ENCODE peak calls at places on chromosomes 1 and 21, in six cellular contexts. M, X, C, Y, F and G are unnamed samples.

GRCh38 chr1:58763214-58763613 is 20.6 kb downstream of the JUN start:
- DNase-seq in M (peak; percentile 82), X (no peak), C (no peak), Y (no peak), F (no peak), G (no peak)

GRCh38 chr21:36700295-36700960 is 1.5 kb downstream of the SIM2 start:
- DNase-seq in M (no peak), X (no peak), C (peak; percentile 14), Y (no peak), F (peak; percentile 57), G (no peak)

GRCh38 chr1:15616704-15617172 is 520 bp upstream of the DDI2 start:
- DNase-seq in M (no peak), X (no peak), C (no peak), Y (no peak), F (no peak), G (no peak)

GRCh38 chr1:222629921-222630535 is 12.1 kb downstream of the MIA3 start:
- DNase-seq in M (no peak), X (no peak), C (no peak), Y (no peak), F (no peak), G (no peak)

GRCh38 chr1:219726480-219727272 is 113.8 kb upstream of the ZC3H11B start:
- DNase-seq in M (no peak), X (no peak), C (no peak), Y (no peak), F (no peak), G (no peak)

GRCh38 chr1:187872555-187872954 is 1043.8 kb downstream of the PLA2G4A start:
- DNase-seq in M (no peak), X (no peak), C (no peak), Y (no peak), F (no peak), G (no peak)

GRCh38 chr21:46205766-46206162 is 21.5 kb upstream of the SPATC1L start:
- DNase-seq in M (no peak), X (no peak), C (no peak), Y (no peak), F (no peak), G (no peak)

GRCh38 chr1:62312698-62313097 is 6.5 kb downstream of the KANK4 start:
- DNase-seq in M (no peak), X (no peak), C (no peak), Y (no peak), F (no peak), G (no peak)

GRCh38 chr1:25198731-25199231 is 33.5 kb downstream of the SYF2 start:
- DNase-seq in M (peak; percentile 54), X (peak; percentile 23), C (peak; percentile 53), Y (no peak), F (no peak), G (no peak)

GRCh38 chr1:100730130-100730529 is 10.6 kb downstream of the VCAM1 start:
- DNase-seq in M (no peak), X (no peak), C (no peak), Y (no peak), F (no peak), G (no peak)

GRCh38 chr1:227955808-227956207 is 8.1 kb upstream of the WNT9A start:
- DNase-seq in M (no peak), X (no peak), C (no peak), Y (no peak), F (no peak), G (no peak)

GRCh38 chr1:244361764-244362473 is 89.8 kb downstream of the ADSS2 start:
- DNase-seq in M (peak; percentile 84), X (no peak), C (no peak), Y (no peak), F (no peak), G (no peak)

GRCh38 chr1:26768755-26769154 is 19.0 kb upstream of the PIGV start:
- DNase-seq in M (no peak), X (no peak), C (no peak), Y (no peak), F (no peak), G (no peak)

GRCh38 chr1:31639543-31639942 is 5.1 kb downstream of the PEF1 start:
- DNase-seq in M (no peak), X (no peak), C (no peak), Y (no peak), F (no peak), G (no peak)

GRCh38 chr1:117562581-117563491 is 43.0 kb upstream of the TENT5C start:
- DNase-seq in M (no peak), X (no peak), C (no peak), Y (no peak), F (peak; percentile 24), G (no peak)

GRCh38 chr1:243740255-243740999 is 109.6 kb downstream of the AKT3 start:
- DNase-seq in M (no peak), X (no peak), C (no peak), Y (no peak), F (no peak), G (no peak)

GRCh38 chr1:27959792-27960603 is at the start of gene XKR8:
- DNase-seq in M (peak; percentile 23), X (peak; percentile 64), C (peak; percentile 99), Y (peak; percentile 31), F (peak; percentile 92), G (peak; percentile 99)

GRCh38 chr1:160859166-160859565 is 3.5 kb downstream of the CD244 start:
- DNase-seq in M (no peak), X (no peak), C (no peak), Y (no peak), F (no peak), G (no peak)

GRCh38 chr1:26998319-26999300 is 5.1 kb downstream of the TRNP1 start:
- DNase-seq in M (no peak), X (no peak), C (no peak), Y (no peak), F (no peak), G (no peak)

GRCh38 chr1:234702342-234703000 is 92.5 kb upstream of the IRF2BP2 start:
- DNase-seq in M (no peak), X (no peak), C (no peak), Y (no peak), F (no peak), G (no peak)

GRCh38 chr1:204107892-204108291 is 35.0 kb downstream of the SOX13 start:
- DNase-seq in M (no peak), X (no peak), C (no peak), Y (no peak), F (no peak), G (no peak)

GRCh38 chr1:204104331-204105222 is 31.7 kb downstream of the SOX13 start:
- DNase-seq in M (no peak), X (no peak), C (no peak), Y (no peak), F (no peak), G (no peak)

GRCh38 chr1:204106825-204107224 is 33.9 kb downstream of the SOX13 start:
- DNase-seq in M (no peak), X (no peak), C (no peak), Y (no peak), F (no peak), G (no peak)

GRCh38 chr1:204110894-204111633 is 38.1 kb downstream of the SOX13 start:
- DNase-seq in M (no peak), X (no peak), C (no peak), Y (no peak), F (no peak), G (no peak)

DNA sequence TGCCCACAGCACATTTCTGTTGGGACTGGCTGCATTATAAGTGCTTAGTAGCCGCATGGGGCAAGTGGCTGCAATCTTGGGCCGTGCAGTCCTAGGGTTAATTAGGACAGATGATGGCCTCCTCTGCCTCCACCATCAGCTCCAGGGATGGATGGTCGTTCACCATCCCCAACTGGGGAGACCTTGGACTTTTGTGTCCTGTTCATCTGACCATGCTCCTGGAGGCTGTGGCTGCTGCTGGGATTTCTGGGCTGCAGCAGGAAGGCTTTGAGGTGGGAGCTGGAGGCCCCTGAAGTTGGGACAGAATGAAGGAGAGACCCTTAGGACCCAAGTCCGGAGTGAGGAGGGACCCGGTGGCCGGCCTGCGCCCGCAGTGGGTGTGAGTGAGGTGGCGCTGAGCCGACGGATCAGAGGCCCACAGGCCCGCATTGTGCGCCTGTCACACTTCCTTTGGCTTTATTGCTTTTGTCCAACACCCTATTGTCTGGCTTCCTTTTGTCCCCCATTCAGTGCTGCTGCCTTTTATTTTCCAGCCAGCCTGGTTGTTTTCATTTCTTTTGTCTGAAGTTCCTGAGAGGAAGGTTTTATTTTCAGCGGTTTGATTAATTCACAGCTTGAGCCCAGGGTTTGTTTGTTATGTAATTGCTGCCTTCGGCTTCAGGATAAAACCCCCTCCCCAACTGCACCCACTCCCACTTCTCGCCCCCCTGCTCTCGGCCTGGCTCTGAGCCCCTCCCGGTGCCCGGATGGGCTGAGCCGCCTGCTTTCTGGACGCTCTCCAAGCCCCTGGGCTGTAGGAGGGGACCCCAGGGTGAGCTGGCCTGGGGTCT is 35.6 kb downstream of the SOX13 start:
- DNase-seq in M (no peak), X (no peak), C (no peak), Y (no peak), F (peak; percentile 86), G (no peak)
- TF ChIP-seq POLR2A in M (no peak), X (no peak), C (no peak), Y (no peak), F (no peak), G (no peak)

DNA sequence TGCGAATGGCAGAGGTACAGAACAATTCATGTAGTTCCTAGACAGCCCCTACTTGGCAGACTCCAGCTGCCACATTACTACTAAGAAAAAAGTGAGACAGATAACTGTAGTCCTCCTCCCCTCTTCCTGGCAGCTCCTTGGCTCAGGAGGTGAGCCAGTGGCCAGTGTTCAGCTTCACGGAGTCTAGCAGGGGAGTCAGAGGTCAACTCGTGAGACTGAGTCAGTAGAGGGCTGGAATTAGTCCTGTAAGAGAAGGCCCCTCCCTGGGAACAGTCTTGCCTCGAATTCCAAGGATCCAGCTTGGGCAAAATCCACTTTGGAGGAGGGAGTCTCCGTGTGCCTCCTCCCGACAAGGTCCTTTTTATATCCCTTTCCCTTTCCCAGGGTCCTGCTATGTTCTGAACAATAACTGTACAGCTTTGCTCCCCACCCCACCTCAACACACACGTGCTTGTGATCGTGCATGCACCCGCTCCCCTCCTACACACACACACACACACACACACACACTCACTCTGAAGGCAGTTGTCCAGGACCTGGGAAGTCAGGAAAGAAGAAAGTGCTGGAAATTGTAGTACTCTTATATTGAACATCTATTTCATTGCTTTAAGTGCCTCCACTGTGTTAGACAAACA is 22.5 kb upstream of the SLC27A3 start:
- DNase-seq in M (no peak), X (no peak), C (no peak), Y (no peak), F (no peak), G (no peak)
- TF ChIP-seq TAF1 in M (no peak), X (no peak), C (no peak), Y (no peak), F (no peak), G (no peak)

GRCh38 chr1:228989992-228990827 is 254.9 kb downstream of the RHOU start:
- DNase-seq in M (peak; percentile 56), X (no peak), C (no peak), Y (no peak), F (no peak), G (no peak)
- TF ChIP-seq POLR2AphosphoS5 in M (no peak), X (no peak), C (no peak), Y (no peak), F (no peak), G (no peak)

GRCh38 chr1:94648225-94649007 is 106.9 kb upstream of the F3 start:
- DNase-seq in M (no peak), X (peak; percentile 58), C (no peak), Y (no peak), F (peak; percentile 29), G (no peak)
- TF ChIP-seq POLR2A in M (no peak), X (no peak), C (no peak), Y (no peak), F (no peak), G (no peak)